ENCODE peak calls at places on chromosomes 7 and 10, in four cellular contexts. H, G, N and F are unnamed samples.

GRCh38 chr10:90417056-90417455 is 440.8 kb downstream of the HTR7 start:
- DNase-seq in G (no peak), H (no peak), N (no peak), F (no peak)

GRCh38 chr7:27193335-27194001 is 6.4 kb downstream of the HOXA13 start:
- DNase-seq in H (no peak), N (no peak), G (no peak), F (no peak)

GRCh38 chr7:126026421-126027088 is 1096.9 kb upstream of the POT1 start:
- DNase-seq in G (no peak), N (no peak), H (no peak), F (no peak)

GRCh38 chr10:24944512-24945255 is 7.7 kb downstream of the PRTFDC1 start:
- DNase-seq in H (no peak), G (peak; percentile 41), N (no peak), F (no peak)

GRCh38 chr7:130821864-130822263 is 87.9 kb upstream of the KLF14 start:
- DNase-seq in H (no peak), G (no peak), N (no peak), F (no peak)

GRCh38 chr10:12196531-12197211 is 683 bp downstream of the CDC123 start:
- DNase-seq in G (no peak), H (no peak), N (no peak), F (no peak)

GRCh38 chr10:34732926-34733325 is 82.2 kb downstream of the PARD3 start:
- DNase-seq in H (peak; percentile 52), N (no peak), G (no peak), F (no peak)

GRCh38 chr10:127346604-127347003 is 150.2 kb upstream of the INSYN2A start:
- DNase-seq in G (no peak), H (no peak), N (no peak), F (no peak)

GRCh38 chr10:28530751-28531150 is 2.2 kb upstream of the WAC start:
- DNase-seq in N (no peak), G (no peak), H (no peak), F (no peak)

GRCh38 chr7:84783161-84783803 is 403.6 kb downstream of the SEMA3D start:
- DNase-seq in G (no peak), N (no peak), H (peak; percentile 52), F (no peak)

GRCh38 chr10:129642427-129642826 is 175.4 kb downstream of the MGMT start:
- DNase-seq in H (peak; percentile 86), N (no peak), G (no peak), F (no peak)

GRCh38 chr7:55133630-55134392 is 115.0 kb downstream of the EGFR start:
- DNase-seq in G (peak; percentile 82), H (no peak), N (no peak), F (peak; percentile 55)

GRCh38 chr10:103470755-103471653 is 8.0 kb downstream of the CALHM3 start:
- DNase-seq in N (peak; percentile 82), H (no peak), G (no peak), F (no peak)

GRCh38 chr10:4541292-4541691 is 284.7 kb upstream of the AKR1E2 start:
- DNase-seq in H (no peak), N (no peak), G (no peak), F (no peak)

GRCh38 chr7:27149817-27150567 is 2.4 kb downstream of the HOXA3 start:
- DNase-seq in N (no peak), G (no peak), H (no peak), F (no peak)

GRCh38 chr10:112678987-112679386 is 232.0 kb downstream of the VTI1A start:
- DNase-seq in H (no peak), G (no peak), N (no peak), F (no peak)

GRCh38 chr7:148819697-148820332 is 64.3 kb downstream of the EZH2 start:
- DNase-seq in H (no peak), G (no peak), N (no peak), F (no peak)

GRCh38 chr10:132397036-132397541 is at the start of gene PWWP2B:
- DNase-seq in H (peak; percentile 69), G (peak; percentile 76), N (peak; percentile 68), F (peak; percentile 71)

GRCh38 chr10:50397312-50398140 is 146.2 kb upstream of the ASAH2 start:
- DNase-seq in G (no peak), N (no peak), H (no peak), F (no peak)

GRCh38 chr10:21290499-21291160 is 234.9 kb downstream of the SKIDA1 start:
- DNase-seq in G (no peak), H (no peak), N (no peak), F (no peak)

GRCh38 chr7:508461-509170 is 11.0 kb downstream of the PDGFA start:
- DNase-seq in H (no peak), G (peak; percentile 3), N (peak; percentile 11), F (no peak)

GRCh38 chr7:73856941-73857340 is 4.0 kb upstream of the TMEM270 start:
- DNase-seq in H (no peak), N (no peak), G (no peak), F (no peak)

GRCh38 chr10:43037440-43037839 is 39.4 kb upstream of the RET start:
- DNase-seq in G (no peak), H (no peak), N (no peak), F (no peak)

DNA sequence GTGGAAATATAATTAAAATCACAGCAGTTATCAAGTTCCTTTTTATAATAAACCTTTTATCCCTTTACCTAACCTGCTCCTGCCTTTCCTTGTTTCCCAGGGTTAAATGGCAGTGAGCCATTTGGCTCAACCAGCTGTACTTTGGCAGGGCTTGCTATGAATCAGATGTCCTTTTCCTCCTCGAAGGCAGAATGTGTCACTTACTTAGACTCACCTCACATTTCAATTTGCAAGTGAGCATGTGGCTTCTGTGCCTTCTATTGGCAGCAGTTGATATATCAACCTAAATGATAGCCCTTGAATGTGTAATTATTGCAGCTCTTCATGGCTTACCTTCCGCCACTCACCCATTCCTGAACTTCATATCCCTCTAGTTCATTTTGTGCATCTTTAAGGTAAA is 301.7 kb downstream of the CSTF2T start:
- DNase-seq in G (peak; percentile 51), N (no peak), H (no peak), F (peak; percentile 67)
- TF ChIP-seq CTCF in G (no peak), N (no peak), H (no peak), F (no peak)

GRCh38 chr10:32947586-32947985 is 10.4 kb downstream of the ITGB1 start:
- DNase-seq in H (no peak), G (no peak), N (no peak), F (no peak)

GRCh38 chr10:32948451-32948850 is 9.6 kb downstream of the ITGB1 start:
- DNase-seq in N (no peak), H (peak; percentile 59), G (no peak), F (no peak)

GRCh38 chr10:32950457-32951109 is 7.4 kb downstream of the ITGB1 start:
- DNase-seq in N (no peak), H (no peak), G (no peak), F (no peak)

GRCh38 chr10:32951111-32951510 is 6.9 kb downstream of the ITGB1 start:
- DNase-seq in G (no peak), H (no peak), N (no peak), F (no peak)

DNA sequence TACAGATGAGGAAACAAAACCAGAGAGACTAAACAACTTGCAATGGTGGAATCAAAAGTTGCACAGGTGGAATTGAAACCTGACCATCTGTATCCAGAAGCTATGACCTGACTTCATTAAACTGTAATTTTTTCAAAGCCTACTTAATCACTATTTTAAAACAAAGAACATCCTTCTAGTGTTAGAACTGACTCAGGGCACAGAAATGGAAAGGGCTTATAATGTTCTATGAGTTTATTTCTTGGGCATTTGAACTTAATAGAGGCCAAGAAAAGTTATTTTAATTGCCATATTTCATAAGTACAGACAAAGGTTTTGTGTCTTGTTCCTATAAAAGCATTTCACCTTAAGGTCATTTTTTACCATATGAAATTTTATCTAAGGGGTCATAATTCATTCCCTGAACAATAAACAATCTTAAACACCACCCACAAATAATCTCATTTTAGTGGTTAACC is 8.8 kb downstream of the ITGB1 start:
- DNase-seq in H (no peak), G (no peak), N (no peak), F (no peak)
- H3K4me1 ChIP-seq in H (peaks cover 64% of the 10 kb centered on the region), G (peaks cover 11% of the 10 kb centered on the region), N (peaks cover 25% of the 10 kb centered on the region), F (peaks cover 61% of the 10 kb centered on the region)

GRCh38 chr10:79069325-79070090 is 742 bp downstream of the ZMIZ1 start:
- DNase-seq in H (peak; percentile 48), N (peak; percentile 49), G (peak; percentile 61), F (peak; percentile 69)

GRCh38 chr10:79068562-79069324 is at the start of gene ZMIZ1:
- DNase-seq in G (peak; percentile 94), N (peak; percentile 79), H (peak; percentile 93), F (peak; percentile 87)

GRCh38 chr10:79067241-79068202 is 1.2 kb upstream of the ZMIZ1 start:
- DNase-seq in G (peak; percentile 92), H (peak; percentile 97), N (peak; percentile 82), F (peak; percentile 93)

GRCh38 chr10:79066460-79067240 is 2.1 kb upstream of the ZMIZ1 start:
- DNase-seq in G (peak; percentile 86), H (peak; percentile 85), N (no peak), F (no peak)

DNA sequence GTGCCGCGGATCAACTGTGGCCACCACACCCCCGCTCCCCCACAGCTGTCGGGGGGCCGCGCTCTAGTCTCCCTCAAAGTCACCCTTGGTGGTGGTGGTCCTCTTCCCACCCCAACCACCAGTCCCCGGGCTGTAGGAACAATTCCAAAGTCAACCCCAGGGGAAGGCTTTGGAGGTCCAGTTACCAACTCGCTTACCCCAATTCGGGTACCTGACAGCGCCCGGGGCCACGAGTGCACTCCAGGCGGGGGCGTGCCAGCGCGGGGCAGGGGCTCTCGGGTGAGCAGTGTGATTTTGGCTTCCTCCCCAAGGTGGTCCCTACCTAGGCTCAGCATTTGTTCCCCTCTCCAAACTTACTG is 584 bp upstream of the ZMIZ1 start:
- DNase-seq in N (no peak), G (no peak), H (peak; percentile 68), F (no peak)
- TF ChIP-seq CTCF in N (no peak), G (peak; percentile 19), H (no peak), F (peak; percentile 8)

GRCh38 chr10:61958311-61958710 is 56.8 kb downstream of the ARID5B start:
- DNase-seq in G (no peak), H (no peak), N (no peak), F (no peak)

GRCh38 chr10:61960396-61961120 is 59.1 kb downstream of the ARID5B start:
- DNase-seq in N (no peak), G (no peak), H (no peak), F (no peak)

GRCh38 chr10:61959814-61960213 is 58.3 kb downstream of the ARID5B start:
- DNase-seq in N (no peak), G (no peak), H (no peak), F (no peak)

GRCh38 chr10:61958793-61959192 is 57.3 kb downstream of the ARID5B start:
- DNase-seq in G (no peak), H (no peak), N (no peak), F (no peak)

DNA sequence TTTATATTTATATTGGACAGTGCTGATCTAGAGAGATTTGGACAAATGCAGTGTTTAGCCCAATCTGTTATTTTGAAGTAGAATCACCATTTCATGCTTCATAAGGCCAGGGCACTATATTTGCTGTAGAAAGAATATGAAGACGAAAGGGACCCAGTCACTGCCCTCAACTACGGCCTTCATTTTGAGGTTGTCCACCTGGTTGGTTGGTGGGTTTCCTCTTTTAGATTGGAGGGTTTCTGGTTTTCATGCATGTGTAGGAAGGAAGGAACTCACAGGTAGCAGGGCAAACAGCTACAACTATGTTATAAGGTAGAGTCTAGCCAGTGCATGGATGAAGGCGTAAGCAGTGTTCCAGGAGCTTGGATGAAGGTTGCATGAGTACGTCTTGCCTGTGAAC is 56.3 kb downstream of the ARID5B start:
- DNase-seq in G (no peak), N (no peak), H (no peak), F (no peak)
- H3K4me1 ChIP-seq in G (no peaks in the 10 kb centered on the region), N (peaks cover 4% of the 10 kb centered on the region), H (peaks cover 37% of the 10 kb centered on the region), F (peaks cover 13% of the 10 kb centered on the region)